ENCODE peak calls at places on chromosomes 6 and 20, in five cellular contexts. B is cardiac muscle cell, U is GM06990, H is SJSA1, E is neuronal stem cell. I is an unnamed sample.

GRCh38 chr6:79421707-79422484 is 115.3 kb downstream of the LCA5 start:
- DNase-seq in H (no peak), B (peak; percentile 96), U (no peak), E (no peak), I (no peak)

GRCh38 chr20:34268851-34269668 is 27.8 kb downstream of the ASIP start:
- DNase-seq in H (no peak), U (peak; percentile 26), B (peak; percentile 45), E (no peak), I (no peak)

GRCh38 chr20:35010405-35011192 is 54.9 kb downstream of the MYH7B start:
- DNase-seq in B (no peak), H (no peak), E (no peak), U (no peak), I (no peak)

GRCh38 chr20:58905236-58905635 is 52.7 kb downstream of the GNAS start:
- DNase-seq in B (no peak), H (no peak), U (no peak), E (no peak), I (no peak)

GRCh38 chr6:129645371-129646139 is 64.4 kb downstream of the ARHGAP18 start:
- DNase-seq in B (peak; percentile 39), U (no peak), H (no peak), E (no peak), I (peak; percentile 65)

GRCh38 chr6:47153066-47153755 is 111.1 kb upstream of the ADGRF1 start:
- DNase-seq in U (no peak), B (peak; percentile 64), H (no peak), E (no peak), I (no peak)

GRCh38 chr6:111776236-111777189 is 96.7 kb downstream of the FYN start:
- DNase-seq in U (no peak), E (no peak), H (no peak), B (no peak), I (no peak)

GRCh38 chr6:10769419-10769818 is 21.8 kb downstream of the TMEM14B start:
- DNase-seq in B (no peak), E (no peak), U (no peak), H (no peak), I (no peak)

GRCh38 chr6:44925100-44925739 is 402.9 kb upstream of the RUNX2 start:
- DNase-seq in U (peak; percentile 42), B (peak; percentile 57), H (no peak), E (no peak), I (no peak)

DNA sequence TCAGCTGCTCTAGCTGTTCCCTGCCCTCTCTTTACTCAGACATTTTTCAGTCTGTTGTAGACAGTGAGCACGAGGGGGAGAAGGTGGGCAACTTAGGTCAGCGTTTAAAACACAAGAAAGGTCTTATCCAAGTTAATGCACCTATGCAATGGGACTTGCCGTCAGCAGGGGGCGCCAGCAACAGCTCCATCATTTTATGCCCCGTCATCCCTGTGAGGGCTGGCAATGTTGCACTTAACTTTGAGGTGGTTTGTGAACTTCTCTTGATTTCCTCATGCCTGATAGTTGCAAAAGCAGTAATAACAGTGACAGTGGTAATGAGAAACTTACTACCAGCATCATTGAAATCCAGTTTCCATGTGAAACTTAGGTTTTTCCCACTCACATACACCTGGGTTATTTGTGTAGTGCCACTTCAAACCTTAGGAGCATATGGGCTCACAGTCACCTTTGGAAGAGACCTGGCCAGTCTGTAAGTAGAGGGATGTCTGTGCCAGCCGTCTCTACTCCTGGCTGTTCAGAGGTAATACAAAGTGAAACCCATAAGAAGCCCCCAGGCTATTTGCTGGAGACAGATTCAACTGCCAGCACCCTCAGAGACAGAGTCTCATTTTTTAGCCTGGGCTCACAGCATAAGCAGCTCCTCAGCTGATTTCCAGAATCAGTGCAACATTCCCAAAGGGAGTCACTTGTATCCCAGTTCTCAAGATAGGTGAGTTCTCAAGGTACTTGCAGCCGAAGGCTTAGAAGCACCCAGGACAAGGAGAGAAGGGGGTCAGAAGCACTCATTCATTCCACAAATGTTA is 44.8 kb upstream of the ID1 start:
- DNase-seq in U (no peak), H (peak; percentile 84), B (peak; percentile 92), E (no peak), I (peak; percentile 59)
- H3K36me3 ChIP-seq in U (peaks cover 35% of the 10 kb centered on the region), H (peaks cover 70% of the 10 kb centered on the region), B (peaks cover 18% of the 10 kb centered on the region), E (peaks cover 29% of the 10 kb centered on the region), I (no peaks in the 10 kb centered on the region)

GRCh38 chr20:51489611-51490010 is 52.9 kb downstream of the NFATC2 start:
- DNase-seq in H (no peak), E (no peak), U (no peak), B (no peak), I (no peak)

GRCh38 chr20:51492167-51493092 is 50.1 kb downstream of the NFATC2 start:
- DNase-seq in H (no peak), U (no peak), E (no peak), B (peak; percentile 88), I (no peak)

GRCh38 chr20:51491393-51491792 is 51.1 kb downstream of the NFATC2 start:
- DNase-seq in B (no peak), E (no peak), H (no peak), U (no peak), I (no peak)

GRCh38 chr20:51488331-51488730 is 54.2 kb downstream of the NFATC2 start:
- DNase-seq in B (no peak), H (no peak), E (no peak), U (no peak), I (no peak)

DNA sequence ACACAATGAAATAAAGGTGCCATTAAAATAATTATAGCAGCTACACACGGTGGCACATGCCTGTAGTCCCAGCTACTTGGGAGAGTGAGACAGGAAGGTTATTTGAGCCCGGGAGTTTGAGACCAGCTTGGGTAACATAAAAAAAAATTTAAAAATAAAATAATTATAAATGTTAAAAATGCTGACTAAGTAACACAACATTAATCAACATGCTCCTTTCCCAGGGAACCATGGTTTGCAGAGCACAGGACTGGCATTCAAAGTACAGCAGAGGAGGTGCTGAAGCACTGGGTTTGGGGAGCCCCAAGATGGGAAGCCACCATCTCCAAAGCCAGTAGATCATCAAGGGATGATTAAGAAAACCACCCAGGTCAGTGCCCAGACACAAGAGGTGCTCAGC is 51.9 kb downstream of the NFATC2 start:
- DNase-seq in U (no peak), E (no peak), H (no peak), B (no peak), I (no peak)
- H3K36me3 ChIP-seq in U (peaks cover 7% of the 10 kb centered on the region), E (no peaks in the 10 kb centered on the region), H (no peaks in the 10 kb centered on the region), B (no peaks in the 10 kb centered on the region), I (no peaks in the 10 kb centered on the region)

GRCh38 chr20:3367125-3367524 is 40.3 kb downstream of the DNAAF9 start:
- DNase-seq in H (no peak), E (no peak), U (no peak), B (no peak), I (no peak)
- H3K36me3 ChIP-seq in H (peaks cover 31% of the 10 kb centered on the region), E (no peaks in the 10 kb centered on the region), U (no peaks in the 10 kb centered on the region), B (peaks cover 6% of the 10 kb centered on the region), I (peaks cover 3% of the 10 kb centered on the region)

GRCh38 chr20:63365601-63366509 is 4.7 kb upstream of the CHRNA4 start:
- DNase-seq in B (no peak), E (no peak), U (no peak), H (no peak), I (no peak)
- H3K36me3 ChIP-seq in B (no peaks in the 10 kb centered on the region), E (no peaks in the 10 kb centered on the region), U (no peaks in the 10 kb centered on the region), H (no peaks in the 10 kb centered on the region), I (no peaks in the 10 kb centered on the region)

GRCh38 chr20:17957505-17958325 is 10.9 kb downstream of the SNX5 start:
- DNase-seq in U (no peak), B (peak; percentile 41), H (no peak), E (no peak), I (no peak)
- H3K36me3 ChIP-seq in U (peaks cover 20% of the 10 kb centered on the region), B (peaks cover 22% of the 10 kb centered on the region), H (peaks cover 64% of the 10 kb centered on the region), E (peaks cover 22% of the 10 kb centered on the region), I (peaks cover 50% of the 10 kb centered on the region)

DNA sequence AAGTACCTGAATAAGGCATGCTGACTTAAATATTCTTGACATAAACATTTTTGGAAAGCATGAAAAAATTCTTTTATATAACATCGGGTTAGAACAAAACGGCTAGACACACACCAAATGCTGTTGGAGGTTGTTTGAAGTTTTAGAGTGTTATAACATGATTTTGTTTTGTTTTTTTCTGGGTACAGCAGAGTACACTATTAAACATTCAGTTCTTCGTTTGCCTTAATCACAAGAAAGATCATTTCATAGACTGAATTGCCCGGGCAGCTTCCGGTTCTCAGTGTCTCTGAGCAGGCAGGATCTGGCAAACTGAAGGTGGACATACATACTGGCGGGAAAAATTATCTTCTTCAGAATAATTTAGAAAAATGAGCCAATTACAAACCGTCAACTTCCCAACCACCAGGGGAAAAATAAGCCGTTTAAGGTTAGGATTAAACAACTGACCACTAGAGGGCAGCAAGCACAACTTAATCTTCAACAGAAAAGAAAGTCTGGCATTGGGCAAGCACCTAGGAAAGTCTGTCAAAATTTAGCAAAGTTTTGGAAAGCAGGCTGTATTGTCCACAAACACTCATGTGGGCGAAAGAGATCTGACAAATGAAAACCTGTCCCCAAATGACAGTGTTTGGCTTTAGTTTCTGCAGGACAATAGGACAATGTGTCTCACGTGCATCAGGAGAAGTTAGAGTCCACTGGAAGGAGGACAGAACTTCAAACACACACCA is 15.0 kb downstream of the ZNF217 start:
- DNase-seq in B (peak; percentile 95), E (peak; percentile 78), U (no peak), H (peak; percentile 62), I (peak; percentile 82)
- H3K36me3 ChIP-seq in B (peaks cover 56% of the 10 kb centered on the region), E (peaks cover 48% of the 10 kb centered on the region), U (peaks cover 40% of the 10 kb centered on the region), H (peaks cover 90% of the 10 kb centered on the region), I (peaks cover 63% of the 10 kb centered on the region)

GRCh38 chr6:7224726-7225125 is 88.3 kb downstream of the SSR1 start:
- DNase-seq in B (no peak), H (no peak), U (no peak), E (no peak), I (no peak)
- H3K36me3 ChIP-seq in B (peaks cover 24% of the 10 kb centered on the region), H (peaks cover 60% of the 10 kb centered on the region), U (peaks cover 34% of the 10 kb centered on the region), E (peaks cover 8% of the 10 kb centered on the region), I (peaks cover 6% of the 10 kb centered on the region)

GRCh38 chr20:36504295-36504694 is 37.0 kb upstream of the MYL9 start:
- DNase-seq in E (no peak), U (no peak), B (no peak), H (no peak), I (no peak)

GRCh38 chr20:36506253-36506652 is 35.1 kb upstream of the MYL9 start:
- DNase-seq in U (no peak), H (no peak), E (no peak), B (no peak), I (no peak)

GRCh38 chr20:36507746-36508145 is 33.6 kb upstream of the MYL9 start:
- DNase-seq in U (no peak), H (no peak), B (no peak), E (no peak), I (no peak)
- H3K36me3 ChIP-seq in U (peaks cover 10% of the 10 kb centered on the region), H (peaks cover 86% of the 10 kb centered on the region), B (peaks cover 17% of the 10 kb centered on the region), E (peaks cover 34% of the 10 kb centered on the region), I (peaks cover 2% of the 10 kb centered on the region)

GRCh38 chr6:158772172-158772571 is 47.0 kb downstream of the EZR start:
- DNase-seq in E (no peak), B (no peak), H (no peak), U (no peak), I (no peak)
- H3K36me3 ChIP-seq in E (peaks cover 46% of the 10 kb centered on the region), B (peaks cover 74% of the 10 kb centered on the region), H (peaks cover 99% of the 10 kb centered on the region), U (peaks cover 71% of the 10 kb centered on the region), I (peaks cover 99% of the 10 kb centered on the region)